ENCODE peak calls at places on chromosomes 16 and 17, in nine cellular contexts. U is IMR-90; A is tibial artery; C is AG04450; G is neural progenitor cell; Z is HCT116; E is bronchial epithelial cell; J is CD8-positive, alpha-beta T cell; H is pancreas. Y is an unnamed sample.
A peak's percentile ranks its signal among the peaks of the same experiment; 100 is the strongest.

GRCh38 chr17:17661834-17662233 is 19.4 kb upstream of the RAI1 start:
- DNase-seq in Z (no peak), J (no peak), E (no peak), G (peak; percentile 43), A (no peak), C (no peak), H (no peak), U (no peak), Y (peak; percentile 12)

GRCh38 chr16:65905326-65905725 is 461.2 kb upstream of the CDH5 start:
- DNase-seq in A (no peak), J (no peak), H (no peak), C (no peak), U (no peak), G (no peak), Z (no peak), E (no peak), Y (no peak)

GRCh38 chr16:53904533-53904932 is 200.6 kb downstream of the FTO start:
- DNase-seq in G (no peak), A (no peak), U (no peak), Z (no peak), H (no peak), J (no peak), C (no peak), E (peak; percentile 39), Y (no peak)

GRCh38 chr17:29807520-29808361 is 122.3 kb downstream of the SSH2 start:
- DNase-seq in H (peak; percentile 30), U (peak; percentile 74), J (peak; percentile 74), A (peak; percentile 64), Z (peak; percentile 18), G (peak; percentile 76), C (peak; percentile 42), E (peak; percentile 43), Y (peak; percentile 64)

GRCh38 chr17:79980246-79981043 is 55.2 kb downstream of the TBC1D16 start:
- DNase-seq in A (no peak), Z (no peak), C (no peak), H (no peak), J (no peak), E (no peak), G (no peak), U (no peak), Y (no peak)

GRCh38 chr17:46876353-46876887 is 25.0 kb downstream of the WNT9B start:
- DNase-seq in Z (peak; percentile 61), E (peak; percentile 38), J (no peak), C (no peak), A (no peak), G (peak; percentile 53), H (peak; percentile 94), U (no peak), Y (peak; percentile 35)

GRCh38 chr17:562174-562573 is 152.5 kb downstream of the VPS53 start:
- DNase-seq in J (no peak), U (no peak), Z (no peak), E (no peak), H (no peak), G (no peak), A (no peak), C (no peak), Y (no peak)

GRCh38 chr17:8311131-8311790 is 1.2 kb downstream of the ARHGEF15 start:
- DNase-seq in H (no peak), E (no peak), G (no peak), Z (no peak), A (no peak), U (no peak), J (no peak), C (no peak), Y (no peak)

GRCh38 chr16:11205754-11206459 is 50.1 kb downstream of the SOCS1 start:
- DNase-seq in A (no peak), E (peak; percentile 38), Z (no peak), J (no peak), U (peak; percentile 42), G (no peak), H (no peak), C (no peak), Y (no peak)

GRCh38 chr17:63932721-63933120 is 590 bp upstream of the CD79B start:
- DNase-seq in Z (no peak), U (no peak), G (no peak), H (peak; percentile 1), A (no peak), E (no peak), J (no peak), C (no peak), Y (no peak)

GRCh38 chr17:28145348-28145747 is 102.9 kb downstream of the NLK start:
- DNase-seq in A (no peak), H (no peak), G (no peak), U (peak; percentile 29), J (no peak), Z (peak; percentile 7), C (no peak), E (no peak), Y (no peak)

DNA sequence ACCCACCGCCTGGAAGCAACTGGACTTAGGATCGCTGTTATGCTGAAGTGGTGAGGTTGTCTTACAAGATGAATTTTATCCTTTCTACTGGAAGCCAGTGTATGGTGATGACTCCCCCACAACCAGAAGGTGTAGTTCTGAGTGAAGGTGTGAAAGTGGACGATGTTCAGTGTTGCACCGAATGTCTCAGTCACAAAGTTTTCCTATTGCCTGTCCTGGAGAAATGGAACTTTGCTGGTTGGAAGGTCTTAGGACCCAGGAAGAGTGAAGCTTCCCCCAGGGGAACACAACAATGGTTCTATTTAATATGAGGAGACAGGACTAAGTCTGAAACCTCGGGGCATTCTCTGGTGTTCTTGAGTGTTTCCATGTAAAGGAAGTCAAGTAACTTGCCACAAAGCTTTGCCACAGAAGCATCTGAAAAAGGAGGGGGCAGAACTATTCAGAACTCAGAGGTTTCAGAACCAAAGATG is 44.2 kb downstream of the USP22 start:
- DNase-seq in G (no peak), C (no peak), Z (no peak), A (no peak), J (no peak), U (no peak), E (no peak), H (no peak), Y (no peak)
- TF ChIP-seq CTCF in G (no peak), C (no peak), Z (no peak), A (no peak), J (no peak), U (no peak), E (no peak), H (no peak), Y (no peak)

GRCh38 chr16:87052506-87052905 is 264.7 kb downstream of the C16orf95 start:
- DNase-seq in C (no peak), J (no peak), U (no peak), H (no peak), E (no peak), G (no peak), A (no peak), Z (no peak), Y (no peak)

GRCh38 chr16:87051526-87052320 is 265.5 kb downstream of the C16orf95 start:
- DNase-seq in H (no peak), C (no peak), E (no peak), G (no peak), U (no peak), J (no peak), A (no peak), Z (no peak), Y (no peak)

GRCh38 chr16:87054856-87055255 is 262.3 kb downstream of the C16orf95 start:
- DNase-seq in J (no peak), U (no peak), H (no peak), Z (no peak), E (no peak), C (no peak), A (no peak), G (no peak), Y (no peak)

GRCh38 chr16:87054154-87054553 is 263.0 kb downstream of the C16orf95 start:
- DNase-seq in U (no peak), J (no peak), H (no peak), A (no peak), E (no peak), C (no peak), Z (no peak), G (no peak), Y (no peak)

GRCh38 chr16:87053016-87053982 is 263.9 kb downstream of the C16orf95 start:
- DNase-seq in Z (no peak), A (no peak), E (no peak), G (peak; percentile 65), J (no peak), H (no peak), U (no peak), C (no peak), Y (no peak)
- H3K4me3 ChIP-seq in Z (no peak overlapping the region), A (no peak overlapping the region), E (no peak overlapping the region), G (no peak overlapping the region), J (no peak overlapping the region), H (no peak overlapping the region), U (no peak overlapping the region), C (no peak overlapping the region), Y (no peak overlapping the region)

GRCh38 chr17:81110488-81111040 is 54.7 kb upstream of the PVALEF start:
- DNase-seq in Z (no peak), H (no peak), E (no peak), G (no peak), A (no peak), J (no peak), C (no peak), U (no peak), Y (no peak)

GRCh38 chr17:81113158-81113724 is 52.1 kb upstream of the PVALEF start:
- DNase-seq in G (no peak), U (no peak), A (no peak), C (no peak), Z (no peak), E (no peak), J (no peak), H (no peak), Y (no peak)

GRCh38 chr17:81109957-81110356 is 55.4 kb upstream of the PVALEF start:
- DNase-seq in E (no peak), H (no peak), G (no peak), J (no peak), U (no peak), Z (no peak), C (no peak), A (no peak), Y (no peak)

GRCh38 chr17:81112461-81112860 is 52.8 kb upstream of the PVALEF start:
- DNase-seq in A (no peak), G (no peak), H (no peak), J (no peak), E (no peak), Z (no peak), C (no peak), U (no peak), Y (no peak)

GRCh38 chr17:81111066-81111465 is 54.2 kb upstream of the PVALEF start:
- DNase-seq in G (no peak), U (no peak), H (no peak), E (no peak), C (no peak), A (no peak), J (no peak), Z (no peak), Y (no peak)
- H3K27me3 ChIP-seq in G (no peaks in the 10 kb centered on the region), U (no peaks in the 10 kb centered on the region), H (no peaks in the 10 kb centered on the region), E (no peaks in the 10 kb centered on the region), C (no peaks in the 10 kb centered on the region), A (peaks cover 13% of the 10 kb centered on the region), J (no peaks in the 10 kb centered on the region), Z (no peaks in the 10 kb centered on the region), Y (no peaks in the 10 kb centered on the region)

GRCh38 chr17:13256545-13256944 is 238.7 kb upstream of the ELAC2 start:
- DNase-seq in A (no peak), J (no peak), C (no peak), U (no peak), Z (no peak), G (no peak), E (no peak), H (no peak), Y (no peak)
- TF ChIP-seq CTCF in A (no peak), J (no peak), C (no peak), U (no peak), Z (peak; percentile 2), G (no peak), E (no peak), H (no peak), Y (no peak)

Y was measured in BE2C.